ENCODE peak calls at places on chromosomes 6 and 20, in five cellular contexts. H is activated CD8-positive, alpha-beta memory T cell treated with anti-CD3 and anti-CD28 coated beads for 24 hours; C is ELR; N is putamen; Q is ACHN. B is an unnamed sample.

GRCh38 chr6:46296586-46296985 is 125.8 kb upstream of the ENPP5 start:
- DNase-seq in H (no peak), C (no peak), N (no peak), Q (no peak), B (no peak)

GRCh38 chr6:163513570-163514166 is 99.2 kb downstream of the QKI start:
- DNase-seq in H (no peak), C (no peak), N (no peak), Q (no peak), B (no peak)

GRCh38 chr6:90646936-90647335 is 60.1 kb upstream of the MAP3K7 start:
- DNase-seq in H (no peak), C (peak), N (no peak), Q (no peak), B (no peak)

GRCh38 chr6:17968081-17968518 is 19.3 kb downstream of the KIF13A start:
- DNase-seq in H (no peak), C (peak), N (no peak), Q (no peak), B (no peak)

GRCh38 chr20:20765696-20766095 is 53.3 kb upstream of the RALGAPA2 start:
- DNase-seq in H (no peak), C (no peak), N (no peak), Q (no peak), B (no peak)

GRCh38 chr6:143014764-143015163 is 45.9 kb upstream of the AIG1 start:
- DNase-seq in H (no peak), C (peak), N (no peak), Q (no peak), B (no peak)

GRCh38 chr6:21900730-21901129 is 307.2 kb downstream of the SOX4 start:
- DNase-seq in H (no peak), C (peak), N (no peak), Q (no peak), B (no peak)

GRCh38 chr6:166386111-166386510 is 3.4 kb upstream of the MPC1 start:
- DNase-seq in H (no peak), C (no peak), N (no peak), Q (no peak), B (no peak)

GRCh38 chr6:135305684-135306083 is 124.6 kb downstream of the MYB start:
- DNase-seq in H (no peak), C (no peak), N (no peak), Q (no peak), B (no peak)

GRCh38 chr20:62498874-62499273 is 23.1 kb upstream of the GATA5 start:
- DNase-seq in H (no peak), C (no peak), N (no peak), Q (no peak), B (no peak)

B was measured in midbrain.